ENCODE peak calls at places on chromosomes 6 and 20, in five cellular contexts. Y is body of pancreas, K is uterus, X is BJ, Q is lung. S is an unnamed sample.

GRCh38 chr6:152146385-152146784 is 338.9 kb downstream of the ESR1 start:
- DNase-seq in Y (no peak), K (no peak), X (peak; percentile 50), Q (no peak), S (no peak)

GRCh38 chr6:117265425-117266266 is at the start of gene VGLL2:
- DNase-seq in Y (peak; percentile 38), K (no peak), X (no peak), Q (no peak), S (peak; percentile 40)

GRCh38 chr20:2299301-2299700 is 3.5 kb downstream of the TGM3 start:
- DNase-seq in Y (peak; percentile 22), K (no peak), X (no peak), Q (peak; percentile 65), S (peak; percentile 22)

GRCh38 chr6:139081485-139081884 is 52.9 kb downstream of the ABRACL start:
- DNase-seq in Y (no peak), K (no peak), X (no peak), Q (no peak), S (no peak)

GRCh38 chr20:31906001-31906400 is 35.6 kb downstream of the TTLL9 start:
- DNase-seq in Y (no peak), K (no peak), X (no peak), Q (no peak), S (no peak)

GRCh38 chr20:38658879-38659612 is 57.4 kb downstream of the ARHGAP40 start:
- DNase-seq in Y (peak; percentile 32), K (no peak), X (no peak), Q (no peak), S (no peak)

GRCh38 chr20:49701313-49701731 is 12.4 kb downstream of the B4GALT5 start:
- DNase-seq in Y (no peak), K (no peak), X (no peak), Q (no peak), S (no peak)

GRCh38 chr20:2946988-2947961 is 74.0 kb downstream of the PTPRA start:
- DNase-seq in Y (no peak), K (no peak), X (peak; percentile 8), Q (no peak), S (peak; percentile 24)

GRCh38 chr6:147287869-147288271 is 83.7 kb downstream of the STXBP5 start:
- DNase-seq in Y (no peak), K (no peak), X (no peak), Q (no peak), S (peak; percentile 61)

GRCh38 chr6:30618270-30618787 is 689 bp downstream of the MRPS18B start:
- DNase-seq in Y (no peak), K (no peak), X (no peak), Q (no peak), S (no peak)

GRCh38 chr6:63689421-63689820 is 53.8 kb downstream of the PHF3 start:
- DNase-seq in Y (no peak), K (no peak), X (no peak), Q (no peak), S (no peak)

GRCh38 chr20:54167909-54168872 is 5.6 kb downstream of the CYP24A1 start:
- DNase-seq in Y (no peak), K (no peak), X (no peak), Q (no peak), S (no peak)

GRCh38 chr6:9467746-9468145 is 947.1 kb downstream of the TFAP2A start:
- DNase-seq in Y (no peak), K (no peak), X (peak; percentile 51), Q (no peak), S (no peak)

GRCh38 chr20:56710577-56711465 is 81.7 kb downstream of the TFAP2C start:
- DNase-seq in Y (no peak), K (no peak), X (no peak), Q (no peak), S (no peak)

GRCh38 chr6:31778999-31779885 is 2.1 kb upstream of the VWA7 start:
- DNase-seq in Y (no peak), K (no peak), X (no peak), Q (no peak), S (no peak)

GRCh38 chr6:52063584-52064400 is 23.6 kb downstream of the PKHD1 start:
- DNase-seq in Y (peak; percentile 50), K (no peak), X (no peak), Q (peak; percentile 40), S (peak; percentile 55)

GRCh38 chr20:18543932-18544331 is 23.3 kb upstream of the SMIM26 start:
- DNase-seq in Y (peak; percentile 96), K (no peak), X (no peak), Q (no peak), S (no peak)

GRCh38 chr6:39266782-39267355 is 37.6 kb upstream of the KCNK5 start:
- DNase-seq in Y (no peak), K (no peak), X (no peak), Q (no peak), S (no peak)

GRCh38 chr6:47724300-47724699 is 25.9 kb downstream of the ADGRF4 start:
- DNase-seq in Y (no peak), K (no peak), X (peak; percentile 3), Q (no peak), S (no peak)

GRCh38 chr6:138509371-138509770 is 10.1 kb upstream of the NHSL1 start:
- DNase-seq in Y (peak; percentile 71), K (no peak), X (no peak), Q (no peak), S (peak; percentile 70)

GRCh38 chr20:12963456-12963855 is 45.3 kb upstream of the SPTLC3 start:
- DNase-seq in Y (no peak), K (no peak), X (no peak), Q (no peak), S (no peak)

GRCh38 chr6:55664581-55665223 is 85.7 kb upstream of the HMGCLL1 start:
- DNase-seq in Y (no peak), K (no peak), X (no peak), Q (no peak), S (no peak)

GRCh38 chr6:85684125-85684808 is 41.6 kb upstream of the SYNCRIP start:
- DNase-seq in Y (no peak), K (no peak), X (no peak), Q (no peak), S (no peak)

GRCh38 chr6:89146748-89147715 is 1.2 kb downstream of the PM20D2 start:
- DNase-seq in Y (peak; percentile 43), K (no peak), X (no peak), Q (no peak), S (peak; percentile 5)

GRCh38 chr6:167746377-167747151 is 80.1 kb upstream of the AFDN start:
- DNase-seq in Y (peak; percentile 7), K (peak; percentile 68), X (no peak), Q (no peak), S (no peak)

GRCh38 chr6:168968228-168968627 is 285.4 kb downstream of the THBS2 start:
- DNase-seq in Y (no peak), K (peak; percentile 55), X (peak; percentile 97), Q (no peak), S (peak; percentile 59)

GRCh38 chr6:45966797-45967196 is 48.9 kb downstream of the CLIC5 start:
- DNase-seq in Y (no peak), K (no peak), X (no peak), Q (no peak), S (no peak)

GRCh38 chr20:31605902-31606677 is 1.0 kb downstream of the ID1 start:
- DNase-seq in Y (no peak), K (peak; percentile 34), X (no peak), Q (peak; percentile 38), S (no peak)

GRCh38 chr20:64224344-64225165 is 31.0 kb upstream of the PCMTD2 start:
- DNase-seq in Y (no peak), K (no peak), X (peak; percentile 75), Q (no peak), S (no peak)

GRCh38 chr20:45450097-45450818 is 19.3 kb upstream of the WFDC2 start:
- DNase-seq in Y (no peak), K (no peak), X (no peak), Q (no peak), S (no peak)

GRCh38 chr20:49276895-49277785 is 717 bp downstream of the ZNFX1 start:
- DNase-seq in Y (peak; percentile 43), K (no peak), X (no peak), Q (peak; percentile 34), S (peak; percentile 42)

GRCh38 chr6:88238901-88239300 is 72.8 kb upstream of the CNR1 start:
- DNase-seq in Y (no peak), K (no peak), X (no peak), Q (no peak), S (no peak)

GRCh38 chr20:53981130-53981529 is 89.3 kb downstream of the BCAS1 start:
- DNase-seq in Y (no peak), K (no peak), X (no peak), Q (no peak), S (no peak)

DNA sequence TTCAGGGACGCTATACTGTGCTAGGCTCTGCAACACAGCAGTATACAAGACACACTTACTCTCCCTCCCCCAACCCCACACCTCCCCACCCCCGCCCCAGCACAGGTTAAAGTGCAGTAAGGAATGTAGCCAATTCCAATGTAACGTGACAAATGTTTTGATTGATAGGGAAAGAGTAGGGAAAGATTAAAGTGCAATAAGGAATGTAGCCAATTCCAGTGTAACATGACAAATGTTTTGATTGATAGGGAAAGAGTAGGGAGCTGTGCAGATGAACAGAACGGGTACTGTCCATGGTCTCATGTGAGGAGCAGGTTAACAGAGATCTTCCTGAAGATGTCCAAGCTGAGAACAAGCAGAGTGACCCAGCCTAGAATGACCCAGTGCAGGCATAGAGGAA is 69.1 kb downstream of the TMEM244 start:
- DNase-seq in Y (no peak), K (no peak), X (no peak), Q (no peak), S (no peak)
- H3K4me3 ChIP-seq in Y (no peak overlapping the region), K (no peak overlapping the region), X (no peak overlapping the region), Q (no peak overlapping the region), S (no peak overlapping the region)

GRCh38 chr6:37141291-37142046 is 28.5 kb upstream of the PIM1 start:
- DNase-seq in Y (no peak), K (peak; percentile 74), X (no peak), Q (no peak), S (no peak)
- H3K4me3 ChIP-seq in Y (no peak overlapping the region), K (no peak overlapping the region), X (no peak overlapping the region), Q (no peak overlapping the region), S (no peak overlapping the region)

GRCh38 chr20:19890358-19891117 is 126.6 kb upstream of the NAA20 start:
- DNase-seq in Y (no peak), K (no peak), X (no peak), Q (no peak), S (no peak)
- H3K4me3 ChIP-seq in Y (no peak overlapping the region), K (peak overlapping the region; percentile 1), X (no peak overlapping the region), Q (no peak overlapping the region), S (no peak overlapping the region)

GRCh38 chr6:149895702-149896310 is 2.1 kb downstream of the RAET1E start:
- DNase-seq in Y (no peak), K (peak; percentile 71), X (no peak), Q (peak; percentile 49), S (peak; percentile 63)
- H3K4me3 ChIP-seq in Y (no peak overlapping the region), K (no peak overlapping the region), X (no peak overlapping the region), Q (no peak overlapping the region), S (no peak overlapping the region)

DNA sequence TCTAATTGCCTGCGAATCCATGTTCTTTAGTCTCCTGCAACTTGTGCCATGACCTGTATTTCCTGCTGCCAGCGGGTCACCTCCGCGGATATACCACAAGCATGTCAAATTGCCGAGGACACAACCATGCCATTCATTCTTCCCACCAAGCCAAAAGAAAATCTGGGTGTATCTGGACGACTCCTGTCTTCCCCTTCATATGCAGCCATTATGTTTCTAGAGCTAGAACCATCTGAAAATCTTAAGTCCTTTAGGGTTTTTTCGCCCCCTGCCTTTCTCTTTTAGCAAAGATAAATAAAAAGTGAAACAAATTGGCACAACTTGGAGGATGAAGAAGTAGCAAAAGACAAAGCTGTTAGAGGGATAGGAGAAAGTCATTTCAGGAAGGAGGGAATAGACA is 242.6 kb downstream of the ARID1B start:
- DNase-seq in Y (no peak), K (no peak), X (no peak), Q (no peak), S (no peak)
- H3K4me3 ChIP-seq in Y (no peak overlapping the region), K (no peak overlapping the region), X (no peak overlapping the region), Q (no peak overlapping the region), S (no peak overlapping the region)